ENCODE peak calls at places on chromosomes 5 and 9, in ten cellular contexts. A is HuH-7.5; R is stimulated activated CD4-positive, alpha-beta T cell treated with anti-CD3 and anti-CD28 coated beads, Interleukin-15, amount 100 ng/mL, for 1 hour; H is nephron progenitor cell; D is activated gamma-delta T cell; N is AG09309; B is Kasumi-1; K is cardiac muscle cell; L is activated naive CD8-positive, alpha-beta T cell treated with anti-CD3 and anti-CD28 coated beads, Interleukin-2, amount 50 U/mL, for 16 hours; W is effector CD4-positive, alpha-beta T cell. E is an unnamed sample.

GRCh38 chr5:93620487-93621339 is 37.7 kb downstream of the NR2F1 start:
- DNase-seq in A (peak), R (peak), H (peak), D (peak), N (no peak), B (peak), K (peak), L (no peak), W (peak), E (peak)

GRCh38 chr5:5544094-5544663 is 121.7 kb downstream of the ICE1 start:
- DNase-seq in A (no peak), R (no peak), H (no peak), D (no peak), N (no peak), B (no peak), K (no peak), L (no peak), W (no peak), E (no peak)

GRCh38 chr9:127245637-127246164 is 18.9 kb upstream of the GARNL3 start:
- DNase-seq in A (no peak), R (no peak), H (no peak), D (no peak), N (no peak), B (no peak), K (no peak), L (no peak), W (no peak), E (no peak)

GRCh38 chr9:114266969-114267368 is 55.9 kb upstream of the ORM1 start:
- DNase-seq in A (no peak), R (no peak), H (no peak), D (no peak), N (no peak), B (no peak), K (peak), L (no peak), W (no peak), E (no peak)

GRCh38 chr9:121620777-121621437 is 30.5 kb upstream of the DAB2IP start:
- DNase-seq in A (peak), R (no peak), H (no peak), D (no peak), N (no peak), B (peak), K (peak), L (no peak), W (no peak), E (no peak)

GRCh38 chr9:124771867-124772621 is 933 bp upstream of the NR6A1 start:
- DNase-seq in A (peak), R (peak), H (peak), D (no peak), N (no peak), B (no peak), K (peak), L (no peak), W (peak), E (peak)

GRCh38 chr9:130579738-130580463 is 524 bp downstream of the FUBP3 start:
- DNase-seq in A (peak), R (no peak), H (no peak), D (no peak), N (no peak), B (peak), K (no peak), L (no peak), W (no peak), E (no peak)

GRCh38 chr9:2109066-2109650 is 94.0 kb downstream of the SMARCA2 start:
- DNase-seq in A (no peak), R (no peak), H (no peak), D (no peak), N (peak), B (no peak), K (no peak), L (no peak), W (no peak), E (no peak)

GRCh38 chr5:177154003-177154643 is 20.6 kb downstream of the NSD1 start:
- DNase-seq in A (no peak), R (no peak), H (no peak), D (no peak), N (peak), B (no peak), K (peak), L (no peak), W (no peak), E (no peak)

GRCh38 chr5:176151286-176151685 is 86.9 kb upstream of the SIMC1 start:
- DNase-seq in A (no peak), R (no peak), H (no peak), D (no peak), N (no peak), B (no peak), K (no peak), L (no peak), W (no peak), E (no peak)

GRCh38 chr9:20083417-20083816 is 294.6 kb upstream of the SLC24A2 start:
- DNase-seq in A (no peak), R (no peak), H (no peak), D (no peak), N (no peak), B (no peak), K (no peak), L (no peak), W (no peak), E (no peak)

GRCh38 chr5:113984928-113985327 is 376.9 kb upstream of the KCNN2 start:
- DNase-seq in A (no peak), R (no peak), H (no peak), D (no peak), N (no peak), B (no peak), K (no peak), L (no peak), W (no peak), E (no peak)

GRCh38 chr9:18023332-18023731 is 444.5 kb downstream of the SH3GL2 start:
- DNase-seq in A (no peak), R (no peak), H (no peak), D (no peak), N (no peak), B (no peak), K (peak), L (no peak), W (no peak), E (no peak)

GRCh38 chr5:169258372-169259000 is 42.5 kb downstream of the SLIT3 start:
- DNase-seq in A (no peak), R (no peak), H (no peak), D (no peak), N (peak), B (no peak), K (peak), L (no peak), W (no peak), E (no peak)